ENCODE peak calls at places on chromosome 3, in five cellular contexts. Y is NCI-H146, S is right atrium auricular region, I is neuronal stem cell, A is Right ventricle myocardium superior. K is an unnamed sample.

GRCh38 chr3:153277029-153277428 is 115.0 kb downstream of the RAP2B start:
- DNase-seq in Y (no peak), S (no peak), I (no peak), A (no peak), K (no peak)

GRCh38 chr3:127732303-127732702 is 59.6 kb downstream of the ABTB1 start:
- DNase-seq in Y (no peak), S (no peak), I (no peak), A (no peak), K (no peak)

GRCh38 chr3:175208316-175208715 is 349.2 kb downstream of the NAALADL2 start:
- DNase-seq in Y (no peak), S (no peak), I (no peak), A (no peak), K (no peak)

GRCh38 chr3:16328124-16328523 is 63.1 kb downstream of the OXNAD1 start:
- DNase-seq in Y (no peak), S (peak; percentile 32), I (no peak), A (no peak), K (no peak)

GRCh38 chr3:9455596-9455995 is 58.2 kb downstream of the SETD5 start:
- DNase-seq in Y (no peak), S (no peak), I (no peak), A (no peak), K (no peak)

GRCh38 chr3:126347543-126348161 is 9.6 kb downstream of the KLF15 start:
- DNase-seq in Y (no peak), S (peak; percentile 53), I (no peak), A (no peak), K (no peak)

GRCh38 chr3:151171145-151171544 is 31.9 kb downstream of the GPR171 start:
- DNase-seq in Y (no peak), S (no peak), I (no peak), A (peak; percentile 42), K (no peak)

GRCh38 chr3:16516695-16517481 is 3.4 kb upstream of the RFTN1 start:
- DNase-seq in Y (peak; percentile 78), S (peak; percentile 66), I (no peak), A (peak; percentile 47), K (peak; percentile 35)

GRCh38 chr3:39388741-39389248 is 5.6 kb downstream of the SLC25A38 start:
- DNase-seq in Y (no peak), S (no peak), I (no peak), A (no peak), K (no peak)

GRCh38 chr3:127717357-127718243 is 44.8 kb downstream of the ABTB1 start:
- DNase-seq in Y (no peak), S (no peak), I (no peak), A (no peak), K (no peak)

GRCh38 chr3:187105700-187106099 is 33.6 kb downstream of the RPL39L start:
- DNase-seq in Y (no peak), S (no peak), I (no peak), A (no peak), K (no peak)

GRCh38 chr3:14627815-14628214 is 23.7 kb upstream of the CCDC174 start:
- DNase-seq in Y (no peak), S (no peak), I (no peak), A (no peak), K (no peak)

GRCh38 chr3:185693985-185694675 is 108.0 kb downstream of the SENP2 start:
- DNase-seq in Y (no peak), S (no peak), I (no peak), A (no peak), K (no peak)

GRCh38 chr3:124584552-124585391 is 145.5 kb upstream of the UMPS start:
- DNase-seq in Y (peak; percentile 65), S (peak; percentile 71), I (peak; percentile 71), A (peak; percentile 85), K (peak; percentile 76)

GRCh38 chr3:60055765-60056164 is 1005.9 kb upstream of the CFAP20DC start:
- DNase-seq in Y (no peak), S (no peak), I (no peak), A (no peak), K (no peak)